ENCODE peak calls at places on chromosomes 3 and 15, in five cellular contexts. S, K, P, B and L are unnamed samples.

GRCh38 chr15:38201714-38202113 is 50.9 kb upstream of the SPRED1 start:
- DNase-seq in B (no peak), S (no peak), P (no peak), K (no peak), L (no peak)

GRCh38 chr3:160184655-160185054 is 40.6 kb upstream of the C3orf80 start:
- DNase-seq in S (peak), K (no peak), B (no peak), P (no peak), L (no peak)

GRCh38 chr15:52493968-52494367 is 34.7 kb downstream of the MYO5A start:
- DNase-seq in K (no peak), S (peak), P (no peak), B (no peak), L (no peak)

GRCh38 chr15:99651023-99651807 is 82.0 kb downstream of the LYSMD4 start:
- DNase-seq in B (no peak), P (no peak), S (peak), K (no peak), L (peak)

GRCh38 chr3:52265387-52265786 is 13.1 kb downstream of the WDR82 start:
- DNase-seq in S (no peak), K (no peak), P (no peak), B (no peak), L (no peak)

GRCh38 chr3:135328036-135328435 is 533.0 kb downstream of the EPHB1 start:
- DNase-seq in B (no peak), S (no peak), P (no peak), K (no peak), L (no peak)

GRCh38 chr3:43014990-43015389 is 35.9 kb downstream of the GASK1A start:
- DNase-seq in P (no peak), K (no peak), S (no peak), B (no peak), L (no peak)

GRCh38 chr15:38005949-38006800 is 71.7 kb downstream of the TMCO5A start:
- DNase-seq in K (no peak), P (no peak), S (no peak), B (no peak), L (peak)

GRCh38 chr3:138456961-138457862 is 22.8 kb downstream of the ESYT3 start:
- DNase-seq in B (no peak), K (no peak), P (no peak), S (no peak), L (no peak)

GRCh38 chr15:66595937-66596545 is 30.2 kb upstream of the LCTL start:
- DNase-seq in B (no peak), S (peak), K (no peak), P (no peak), L (peak)

GRCh38 chr3:113166719-113167492 is 44.5 kb upstream of the BOC start:
- DNase-seq in B (peak), S (peak), K (peak), P (no peak), L (peak)

GRCh38 chr15:73239564-73240208 is 129.1 kb downstream of the HCN4 start:
- DNase-seq in S (no peak), P (no peak), K (no peak), B (peak), L (peak)
- TF ChIP-seq CTCF in S (no peak), P (no peak), K (no peak), B (peak), L (peak)

DNA sequence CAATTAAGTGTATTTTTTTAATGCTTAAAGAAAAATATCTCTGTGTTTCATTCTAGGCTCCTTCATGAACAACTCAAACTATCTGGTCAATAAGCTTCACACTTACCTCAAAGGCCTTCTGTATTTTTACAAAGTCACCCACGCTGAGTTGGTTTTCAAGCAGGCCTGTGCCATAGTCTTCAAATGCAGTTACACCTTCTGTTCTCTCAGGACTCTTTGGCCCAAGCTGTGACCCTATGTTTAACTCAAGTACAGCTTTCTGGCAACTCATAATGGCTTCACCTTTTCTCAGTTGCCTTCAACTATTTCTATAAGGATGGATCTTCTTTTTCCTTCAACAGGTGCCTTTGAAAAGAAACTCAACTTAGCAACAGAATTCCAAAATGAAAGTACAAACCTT is 587 bp downstream of the WDR49 start:
- DNase-seq in S (no peak), B (no peak), P (no peak), K (no peak), L (no peak)
- H3K4me3 ChIP-seq in S (no peak), B (no peak), P (no peak), K (no peak), L (no peak)

DNA sequence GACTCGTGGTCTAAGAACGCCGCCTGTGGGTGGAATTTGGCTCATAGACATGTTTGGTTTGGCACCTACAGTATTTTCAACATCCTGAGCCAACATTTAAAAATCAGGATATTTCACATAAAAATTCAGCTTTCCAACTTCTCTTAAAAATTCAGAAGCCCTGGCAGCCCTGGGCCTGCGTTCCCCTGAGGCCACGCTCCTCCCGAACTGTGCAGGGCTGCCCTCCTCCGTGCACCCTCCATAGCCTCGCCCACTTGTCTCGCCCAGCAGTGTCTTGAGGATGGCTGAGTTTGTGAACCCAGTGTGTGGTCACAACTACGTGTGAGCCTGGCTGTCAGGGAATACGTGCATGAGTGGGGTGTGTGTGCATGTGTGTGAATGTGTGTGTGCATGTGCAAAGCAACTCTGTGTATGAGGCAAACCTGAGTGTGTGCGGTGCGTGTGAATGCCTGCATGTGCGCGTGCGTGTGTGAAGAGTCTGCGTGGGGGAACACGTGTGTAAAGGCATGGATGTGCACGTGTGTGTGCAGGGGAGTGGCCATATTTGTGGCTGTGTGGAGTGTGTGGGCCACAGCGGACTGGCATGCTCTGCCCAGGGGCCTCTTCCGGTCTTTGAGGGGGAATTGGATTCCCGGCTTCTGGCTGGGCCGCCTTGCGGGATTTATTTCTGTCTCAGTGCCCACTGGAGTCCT is 30.9 kb downstream of the PTH1R start:
- DNase-seq in B (no peak), K (peak), P (no peak), S (peak), L (peak)
- TF ChIP-seq CTCF in B (peak), K (peak), P (peak), S (peak), L (peak)

GRCh38 chr3:152148579-152148978 is 120.2 kb upstream of the MBNL1 start:
- DNase-seq in S (no peak), P (no peak), K (no peak), B (no peak), L (no peak)

GRCh38 chr3:152155246-152155645 is 113.5 kb upstream of the MBNL1 start:
- DNase-seq in P (no peak), B (no peak), S (no peak), K (no peak), L (no peak)

GRCh38 chr3:152147748-152148147 is 121.0 kb upstream of the MBNL1 start:
- DNase-seq in P (peak), K (no peak), B (no peak), S (no peak), L (no peak)

GRCh38 chr3:152149832-152150231 is 118.9 kb upstream of the MBNL1 start:
- DNase-seq in B (no peak), S (no peak), K (no peak), P (no peak), L (no peak)

GRCh38 chr3:152151216-152151874 is 117.4 kb upstream of the MBNL1 start:
- DNase-seq in P (peak), S (peak), K (no peak), B (no peak), L (peak)
- H3K4me3 ChIP-seq in P (no peak), S (no peak), K (no peak), B (peak), L (no peak)

GRCh38 chr3:4533489-4534443 is 40.6 kb downstream of the ITPR1 start:
- DNase-seq in S (no peak), B (no peak), P (no peak), K (no peak), L (no peak)
- TF ChIP-seq CTCF in S (no peak), B (no peak), P (no peak), K (no peak), L (no peak)

GRCh38 chr15:48354694-48355303 is 23.6 kb downstream of the DUT start:
- DNase-seq in S (peak), K (no peak), B (no peak), P (no peak), L (no peak)
- H3K4me3 ChIP-seq in S (no peak), K (no peak), B (no peak), P (no peak), L (no peak)